ENCODE peak calls at places on chromosomes 13 and 19, in five cellular contexts. P is MCF 10A, C is iPS-NIHi11, E is GM20000, W is adipocyte. X is an unnamed sample.

GRCh38 chr19:29798783-29799182 is 13.0 kb upstream of the CCNE1 start:
- DNase-seq in P (no peak), C (no peak), E (no peak), W (peak), X (no peak)

GRCh38 chr13:43878897-43879322 is 630 bp downstream of the CCDC122 start:
- DNase-seq in P (peak), C (peak), E (peak), W (peak), X (peak)

GRCh38 chr13:102555914-102556553 is 40.8 kb upstream of the TPP2 start:
- DNase-seq in P (peak), C (peak), E (peak), W (peak), X (peak)

GRCh38 chr19:38733493-38734175 is 10.6 kb downstream of the CAPN12 start:
- DNase-seq in P (peak), C (no peak), E (no peak), W (no peak), X (no peak)

GRCh38 chr19:12668937-12669271 is 2.3 kb downstream of the WDR83 start:
- DNase-seq in P (peak), C (peak), E (no peak), W (peak), X (peak)

GRCh38 chr13:28636078-28636477 is 22.9 kb upstream of the POMP start:
- DNase-seq in P (no peak), C (no peak), E (no peak), W (peak), X (no peak)

GRCh38 chr19:58582985-58583384 is 9.8 kb upstream of the MZF1 start:
- DNase-seq in P (no peak), C (no peak), E (no peak), W (no peak), X (no peak)

GRCh38 chr19:1168877-1169791 is 4.9 kb downstream of the SBNO2 start:
- DNase-seq in P (peak), C (peak), E (no peak), W (peak), X (no peak)

GRCh38 chr19:17075860-17076538 is 422 bp downstream of the MYO9B start:
- DNase-seq in P (peak), C (peak), E (peak), W (peak), X (peak)

GRCh38 chr13:65468628-65469027 is 1761.5 kb downstream of the PCDH9 start:
- DNase-seq in P (no peak), C (no peak), E (no peak), W (peak), X (no peak)

GRCh38 chr13:112814905-112815585 is 125.2 kb downstream of the ATP11A start:
- DNase-seq in P (peak), C (no peak), E (no peak), W (peak), X (no peak)

GRCh38 chr19:7908078-7908699 is 4.5 kb downstream of the MAP2K7 start:
- DNase-seq in P (no peak), C (no peak), E (no peak), W (no peak), X (no peak)